ENCODE peak calls at places on chromosome 3, in nine cellular contexts. C is heart left ventricle, V is A549, B is sigmoid colon, Z is H1, T is HCT116, F is adrenal gland, I is suprapubic skin, N is uterus. A is an unnamed sample.

GRCh38 chr3:73547427-73548036 is 77.2 kb downstream of the PDZRN3 start:
- DNase-seq in T (no peak), N (peak), B (no peak), C (no peak), I (no peak), F (no peak), V (no peak), Z (no peak), A (no peak)

GRCh38 chr3:8589880-8590556 is 54.6 kb downstream of the SSUH2 start:
- DNase-seq in F (no peak), T (no peak), Z (no peak), N (no peak), V (no peak), C (no peak), B (no peak), I (no peak), A (no peak)

GRCh38 chr3:134922866-134923265 is 127.8 kb downstream of the EPHB1 start:
- DNase-seq in F (no peak), B (peak), N (no peak), Z (no peak), C (no peak), T (no peak), V (no peak), I (no peak), A (peak)

GRCh38 chr3:121072128-121072527 is 164.1 kb downstream of the STXBP5L start:
- DNase-seq in N (no peak), F (no peak), I (no peak), C (no peak), B (no peak), T (no peak), V (no peak), Z (no peak), A (no peak)

GRCh38 chr3:103002447-103002846 is 567.6 kb downstream of the ZPLD1 start:
- DNase-seq in T (no peak), I (no peak), V (no peak), B (no peak), N (no peak), F (no peak), Z (no peak), C (no peak), A (no peak)

GRCh38 chr3:138383715-138384114 is 35.3 kb downstream of the MRAS start:
- DNase-seq in V (no peak), N (no peak), I (no peak), T (no peak), F (no peak), C (no peak), B (peak), Z (no peak), A (no peak)

GRCh38 chr3:152899306-152899705 is 64.4 kb downstream of the P2RY1 start:
- DNase-seq in B (no peak), C (no peak), Z (no peak), F (no peak), N (no peak), I (no peak), V (no peak), T (no peak), A (no peak)

GRCh38 chr3:23810342-23811116 is 4.8 kb downstream of the UBE2E1 start:
- DNase-seq in B (peak), F (peak), I (peak), T (no peak), C (peak), N (peak), V (peak), Z (peak), A (peak)

GRCh38 chr3:100761211-100761921 is 52.1 kb downstream of the TFG start:
- DNase-seq in I (no peak), C (no peak), V (no peak), B (no peak), T (no peak), N (no peak), F (no peak), Z (no peak), A (no peak)

GRCh38 chr3:139654637-139655365 is 23.0 kb downstream of the NMNAT3 start:
- DNase-seq in B (no peak), Z (no peak), I (no peak), N (no peak), T (no peak), F (no peak), C (no peak), V (no peak), A (no peak)

GRCh38 chr3:194043516-194043915 is 92.4 kb upstream of the HES1 start:
- DNase-seq in B (no peak), V (no peak), I (no peak), Z (no peak), C (no peak), F (no peak), N (no peak), T (no peak), A (no peak)

GRCh38 chr3:114645392-114645791 is 351.6 kb downstream of the TIGIT start:
- DNase-seq in B (no peak), Z (no peak), V (no peak), N (no peak), F (no peak), T (peak), I (no peak), C (no peak), A (no peak)

GRCh38 chr3:123816673-123817207 is 67.4 kb downstream of the MYLK start:
- DNase-seq in T (no peak), F (no peak), N (peak), Z (no peak), V (no peak), I (no peak), C (no peak), B (no peak), A (no peak)

GRCh38 chr3:42369304-42369703 is 41.1 kb downstream of the LYZL4 start:
- DNase-seq in B (peak), V (no peak), I (no peak), F (no peak), N (no peak), C (peak), T (no peak), Z (no peak), A (no peak)

GRCh38 chr3:11699083-11699427 is 55.3 kb upstream of the VGLL4 start:
- DNase-seq in Z (no peak), N (no peak), I (no peak), C (no peak), T (no peak), B (no peak), F (no peak), V (no peak), A (no peak)

GRCh38 chr3:64612916-64613526 is 74.8 kb downstream of the ADAMTS9 start:
- DNase-seq in T (no peak), I (no peak), V (no peak), B (peak), C (no peak), N (no peak), Z (no peak), F (no peak), A (no peak)

GRCh38 chr3:115768661-115769060 is 145.4 kb downstream of the GAP43 start:
- DNase-seq in I (no peak), B (no peak), Z (no peak), V (no peak), T (no peak), N (no peak), C (no peak), F (no peak), A (no peak)

GRCh38 chr3:108222813-108223307 is 636 bp upstream of the IFT57 start:
- DNase-seq in C (no peak), Z (no peak), B (no peak), V (no peak), T (no peak), I (no peak), N (no peak), F (no peak), A (no peak)

GRCh38 chr3:32626650-32627049 is 56.0 kb upstream of the DYNC1LI1 start:
- DNase-seq in C (no peak), T (no peak), F (no peak), I (no peak), N (no peak), V (no peak), B (no peak), Z (no peak), A (no peak)

GRCh38 chr3:178263236-178263916 is 272.9 kb upstream of the KCNMB2 start:
- DNase-seq in F (no peak), T (no peak), B (no peak), V (no peak), I (no peak), N (no peak), Z (no peak), C (no peak), A (no peak)

DNA sequence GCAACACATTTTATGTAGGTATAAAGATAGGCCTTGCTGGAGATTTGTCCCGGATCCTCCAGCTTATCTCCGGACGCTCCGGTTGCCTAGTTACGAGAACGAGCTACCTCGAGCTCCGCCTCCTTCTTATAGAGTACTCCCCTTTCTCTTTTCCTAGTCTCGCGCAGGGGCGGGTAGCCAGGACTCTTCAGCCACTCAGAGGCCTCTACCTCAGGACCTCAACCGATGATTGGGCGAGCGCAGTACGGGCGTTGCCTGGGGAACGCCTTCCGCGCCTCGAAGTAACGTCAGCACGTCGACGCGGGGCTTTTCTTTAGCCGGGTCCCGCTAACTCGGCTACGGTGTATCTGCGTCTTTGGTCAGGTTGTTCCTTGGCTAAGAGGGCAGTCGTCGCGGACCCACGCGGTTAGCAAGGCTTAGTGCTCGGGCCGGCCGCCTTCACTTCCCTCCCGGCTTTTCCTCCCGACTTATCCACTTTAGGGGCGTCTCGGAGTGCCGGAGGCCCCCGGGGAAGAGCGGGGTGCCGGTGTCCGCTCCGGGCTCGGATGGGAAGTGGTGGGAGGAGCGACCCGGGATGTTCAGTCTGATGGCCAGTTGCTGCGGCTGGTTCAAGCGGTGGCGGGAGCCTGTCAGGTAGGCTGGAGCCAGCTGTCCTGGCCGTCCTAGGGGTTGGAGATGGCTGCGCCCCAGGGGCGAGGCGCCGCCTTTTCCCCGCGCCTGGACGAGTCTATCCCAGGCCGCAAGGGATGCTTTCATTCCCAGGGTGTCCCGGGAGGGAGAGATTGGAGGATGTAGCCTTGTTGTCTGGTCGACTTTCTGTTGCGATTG is at the start of gene ARL13B:
- DNase-seq in C (peak), I (peak), T (peak), F (peak), V (peak), Z (peak), B (peak), N (peak), A (peak)
- TF ChIP-seq POLR2A in C (peak), I (no peak), T (peak), F (peak), V (peak), Z (no peak), B (peak), N (peak), A (no peak)

GRCh38 chr3:52385157-52385556 is 59.7 kb downstream of the SEMA3G start:
- DNase-seq in B (no peak), T (peak), F (no peak), I (no peak), C (no peak), Z (peak), N (no peak), V (peak), A (no peak)
- TF ChIP-seq CTCF in B (no peak), T (peak), F (peak), I (peak), C (no peak), Z (peak), N (no peak), V (peak), A (no peak)

DNA sequence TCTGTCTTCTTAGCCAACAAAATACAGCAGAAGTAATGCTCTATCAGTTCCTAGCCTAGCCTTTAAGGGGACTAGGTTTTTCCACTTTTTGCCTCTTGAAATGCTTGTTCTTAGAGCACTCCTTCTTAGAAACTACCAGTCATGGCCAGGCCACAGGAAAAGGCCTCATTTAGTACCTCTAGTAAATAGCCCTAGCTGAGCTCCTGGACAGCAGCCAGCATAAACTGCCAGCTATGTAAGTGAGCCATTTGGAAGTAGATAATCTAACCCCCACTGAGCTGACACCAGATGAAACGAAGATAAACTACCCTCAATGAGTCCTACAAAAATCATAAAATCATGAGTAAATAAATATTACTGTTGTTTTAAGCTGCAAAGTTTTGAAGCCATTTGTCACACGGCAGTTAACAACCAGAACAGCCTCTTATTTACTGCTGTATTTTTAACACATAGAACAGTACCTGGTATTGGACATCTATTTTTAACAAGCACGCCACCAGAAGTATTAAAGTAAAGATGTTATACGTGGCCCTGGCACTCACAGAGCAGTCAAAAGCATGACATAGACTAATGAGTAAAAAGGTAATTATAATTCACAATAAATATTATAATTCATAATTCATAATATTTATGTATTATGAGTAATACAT is 12.0 kb downstream of the TBC1D5 start:
- DNase-seq in Z (no peak), F (no peak), C (no peak), I (no peak), V (no peak), B (no peak), T (peak), N (no peak), A (no peak)
- TF ChIP-seq POLR2A in Z (no peak), F (no peak), C (no peak), I (no peak), V (no peak), B (no peak), T (no peak), N (no peak), A (no peak)

DNA sequence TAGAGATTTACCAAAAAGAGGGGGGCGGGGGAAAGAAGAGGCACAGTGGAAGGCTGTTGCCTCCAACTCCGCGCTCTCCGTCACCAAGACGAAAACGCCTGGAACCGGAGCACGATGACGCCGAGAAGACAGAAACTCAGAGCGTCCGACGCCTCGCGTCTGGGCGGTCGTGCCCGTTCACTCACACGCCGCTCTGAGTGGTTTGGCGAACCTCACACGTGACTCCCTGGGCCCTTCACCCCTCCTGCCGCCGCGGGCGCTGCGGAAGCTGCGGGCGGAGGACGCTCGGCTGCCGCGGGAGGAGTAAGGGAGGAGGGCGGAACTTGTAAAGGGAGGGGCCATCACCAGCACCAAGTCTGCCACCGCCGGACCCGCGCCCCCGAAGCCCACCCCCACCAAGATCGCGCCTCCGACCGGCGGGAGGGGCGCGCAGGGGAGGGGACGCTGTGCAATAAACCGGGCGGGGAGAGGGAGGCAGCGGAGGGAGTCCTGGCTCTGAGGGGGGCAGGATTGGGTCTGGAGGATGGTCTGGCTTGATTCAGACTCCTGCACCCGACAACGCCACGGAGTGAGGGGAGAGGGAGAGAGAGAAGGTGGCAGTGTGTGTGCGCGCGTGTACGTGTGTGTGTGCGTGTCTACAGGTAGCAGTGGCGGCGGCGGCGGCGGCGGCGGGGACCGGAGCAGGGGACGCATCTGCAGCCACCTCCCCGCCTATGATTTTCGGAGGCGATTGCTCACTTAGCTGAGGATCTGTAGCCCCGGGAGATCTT is 1.9 kb upstream of the NLGN1 start:
- DNase-seq in C (peak), F (peak), T (peak), Z (peak), B (peak), N (peak), V (no peak), I (peak), A (peak)
- TF ChIP-seq CTCF in C (peak), F (no peak), T (no peak), Z (no peak), B (no peak), N (no peak), V (no peak), I (peak), A (no peak)

GRCh38 chr3:50269460-50269859 is 513 bp downstream of the SEMA3B start:
- DNase-seq in B (no peak), T (no peak), F (no peak), Z (no peak), C (no peak), V (no peak), N (no peak), I (no peak), A (no peak)

GRCh38 chr3:50269977-50270413 is 1.0 kb downstream of the SEMA3B start:
- DNase-seq in C (no peak), V (peak), N (no peak), I (no peak), Z (no peak), T (no peak), B (no peak), F (peak), A (no peak)

GRCh38 chr3:50268276-50268675 is 671 bp upstream of the SEMA3B start:
- DNase-seq in B (no peak), F (no peak), V (no peak), T (no peak), C (no peak), I (no peak), Z (no peak), N (no peak), A (no peak)

GRCh38 chr3:50267280-50267913 is 1.6 kb upstream of the SEMA3B start:
- DNase-seq in T (no peak), N (peak), F (no peak), I (no peak), B (peak), Z (no peak), C (peak), V (no peak), A (no peak)

DNA sequence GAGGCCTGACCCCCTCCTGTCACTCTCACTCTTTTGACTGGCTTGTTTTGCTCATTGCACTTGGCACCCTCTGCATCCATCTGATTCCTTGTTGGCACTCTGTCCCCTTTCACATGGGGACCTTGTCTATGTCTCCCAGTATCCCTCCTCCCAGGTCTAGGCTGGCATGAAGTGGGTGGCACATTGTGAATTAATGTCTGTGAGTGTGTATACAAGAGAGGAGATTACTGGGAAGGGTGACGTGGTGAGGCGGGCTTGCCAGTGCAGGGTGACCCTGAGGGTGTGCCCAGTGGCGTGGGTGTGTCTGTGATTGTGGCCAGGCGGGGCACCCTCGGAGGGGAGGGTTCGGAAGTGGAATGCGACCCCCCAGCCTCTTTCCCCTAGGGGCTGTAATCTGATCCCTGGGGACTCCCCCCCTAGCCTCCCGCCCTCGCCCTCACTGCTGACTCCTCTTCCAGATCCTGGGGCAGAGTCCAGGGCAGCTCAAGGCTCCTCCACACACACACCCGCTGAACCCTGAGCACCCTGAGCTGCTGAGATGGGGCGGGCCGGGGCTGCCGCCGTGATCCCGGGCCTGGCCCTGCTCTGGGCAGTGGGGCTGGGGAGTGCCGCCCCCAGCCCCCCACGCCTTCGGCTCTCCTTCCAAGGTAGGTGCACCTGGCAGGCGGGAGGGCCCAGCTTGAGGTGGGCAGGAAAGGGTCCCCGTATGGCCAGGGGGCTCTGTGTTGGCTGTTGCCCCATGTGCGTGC is at the start of gene SEMA3B:
- DNase-seq in F (peak), N (peak), B (peak), V (peak), T (no peak), Z (no peak), C (peak), I (no peak), A (no peak)
- TF ChIP-seq POLR2A in F (peak), N (peak), B (peak), V (no peak), T (peak), Z (no peak), C (no peak), I (no peak), A (no peak)

DNA sequence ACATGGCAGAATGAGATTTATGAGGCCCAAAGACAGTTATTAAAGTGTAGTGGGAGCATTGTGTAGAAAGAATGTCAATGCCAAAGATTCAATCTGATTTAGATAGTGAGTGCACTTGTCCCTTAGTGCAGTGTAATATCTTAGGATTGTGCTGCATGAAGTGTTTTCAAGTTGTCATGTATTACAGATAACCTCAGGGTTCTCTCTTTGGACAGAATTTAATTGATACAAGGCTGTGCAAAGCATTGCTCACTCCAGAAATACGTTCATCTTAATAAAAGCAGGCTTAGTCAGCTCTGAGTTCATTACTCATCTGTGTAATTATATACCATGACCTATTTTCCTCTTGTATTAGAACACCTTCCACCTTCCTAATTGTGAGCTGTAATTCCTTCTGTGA is 16.0 kb upstream of the GPR171 start:
- DNase-seq in T (peak), Z (no peak), F (no peak), B (no peak), V (peak), I (no peak), C (no peak), N (no peak), A (no peak)
- TF ChIP-seq CTCF in T (no peak), Z (no peak), F (no peak), B (no peak), V (no peak), I (no peak), C (no peak), N (no peak), A (no peak)

GRCh38 chr3:44648564-44649229 is at the start of gene ZNF35:
- DNase-seq in T (peak), V (peak), N (peak), Z (peak), I (peak), F (peak), B (peak), C (peak), A (peak)
- TF ChIP-seq POLR2A in T (peak), V (peak), N (no peak), Z (peak), I (no peak), F (no peak), B (no peak), C (peak), A (no peak)

A was measured in lower leg skin.